ENCODE peak calls at places on chromosomes 2 and 18, in ten cellular contexts. S, V, U, J, E, P, X, D, W and H are unnamed samples.

GRCh38 chr2:130337735-130338325 is 4.9 kb upstream of the IMP4 start:
- DNase-seq in S (no peak), V (no peak), U (no peak), J (no peak), E (no peak), P (no peak), X (no peak), D (no peak), W (no peak), H (no peak)

GRCh38 chr2:37090019-37090477 is 5.7 kb downstream of the GPATCH11 start:
- DNase-seq in S (no peak), V (no peak), U (no peak), J (no peak), E (no peak), P (no peak), X (no peak), D (no peak), W (no peak), H (no peak)

GRCh38 chr2:61456746-61457420 is 14.0 kb downstream of the USP34 start:
- DNase-seq in S (no peak), V (no peak), U (no peak), J (no peak), E (no peak), P (no peak), X (no peak), D (no peak), W (no peak), H (no peak)

GRCh38 chr2:190930411-190930810 is 49.8 kb downstream of the GLS start:
- DNase-seq in S (no peak), V (no peak), U (no peak), J (no peak), E (no peak), P (no peak), X (no peak), D (no peak), W (no peak), H (no peak)

GRCh38 chr2:230967113-230967512 is 28.8 kb upstream of the SPATA3 start:
- DNase-seq in S (no peak), V (no peak), U (no peak), J (no peak), E (no peak), P (no peak), X (no peak), D (no peak), W (no peak), H (no peak)

GRCh38 chr18:23779696-23780303 is 90.5 kb downstream of the LAMA3 start:
- DNase-seq in S (no peak), V (no peak), U (no peak), J (no peak), E (no peak), P (no peak), X (no peak), D (no peak), W (peak), H (no peak)

GRCh38 chr2:100882645-100883613 is 63.0 kb downstream of the NPAS2 start:
- DNase-seq in S (no peak), V (no peak), U (no peak), J (no peak), E (no peak), P (no peak), X (no peak), D (no peak), W (no peak), H (no peak)

GRCh38 chr18:63586431-63586830 is 712 bp upstream of the SERPINB13 start:
- DNase-seq in S (no peak), V (no peak), U (no peak), J (no peak), E (no peak), P (no peak), X (no peak), D (no peak), W (no peak), H (no peak)

GRCh38 chr2:127609818-127610217 is 36.1 kb upstream of the GPR17 start:
- DNase-seq in S (no peak), V (no peak), U (no peak), J (no peak), E (no peak), P (no peak), X (no peak), D (no peak), W (no peak), H (no peak)

GRCh38 chr2:2671826-2672225 is 340.8 kb upstream of the MYT1L start:
- DNase-seq in S (no peak), V (no peak), U (no peak), J (no peak), E (no peak), P (no peak), X (no peak), D (no peak), W (no peak), H (no peak)

GRCh38 chr2:241870611-241871537 is 1.3 kb downstream of the RTP5 start:
- DNase-seq in S (no peak), V (peak), U (no peak), J (no peak), E (no peak), P (no peak), X (peak), D (no peak), W (no peak), H (no peak)

GRCh38 chr2:232875256-232876070 is 5.4 kb downstream of the SNORC start:
- DNase-seq in S (no peak), V (no peak), U (no peak), J (no peak), E (no peak), P (peak), X (no peak), D (no peak), W (peak), H (no peak)

GRCh38 chr2:206713770-206714169 is 4.4 kb downstream of the DYTN start:
- DNase-seq in S (no peak), V (no peak), U (no peak), J (no peak), E (no peak), P (no peak), X (no peak), D (no peak), W (no peak), H (peak)

GRCh38 chr2:74385396-74385795 is 5.3 kb upstream of the DCTN1 start:
- DNase-seq in S (no peak), V (no peak), U (no peak), J (no peak), E (no peak), P (no peak), X (no peak), D (no peak), W (no peak), H (no peak)

GRCh38 chr2:12479042-12479601 is 237.6 kb upstream of the TRIB2 start:
- DNase-seq in S (no peak), V (no peak), U (no peak), J (no peak), E (no peak), P (no peak), X (no peak), D (no peak), W (no peak), H (peak)

GRCh38 chr18:42480521-42480920 is 525.5 kb downstream of the PIK3C3 start:
- DNase-seq in S (no peak), V (no peak), U (no peak), J (no peak), E (no peak), P (no peak), X (no peak), D (no peak), W (no peak), H (no peak)

GRCh38 chr2:73174244-73174643 is 28.1 kb upstream of the NOTO start:
- DNase-seq in S (no peak), V (no peak), U (no peak), J (no peak), E (no peak), P (no peak), X (no peak), D (no peak), W (no peak), H (no peak)

GRCh38 chr18:45050712-45051639 is 370.3 kb downstream of the SETBP1 start:
- DNase-seq in S (no peak), V (no peak), U (no peak), J (no peak), E (no peak), P (no peak), X (no peak), D (no peak), W (no peak), H (no peak)

GRCh38 chr2:113978524-113979171 is 88.8 kb downstream of the ACTR3 start:
- DNase-seq in S (no peak), V (no peak), U (no peak), J (no peak), E (no peak), P (no peak), X (no peak), D (no peak), W (no peak), H (no peak)

GRCh38 chr2:182132605-182133004 is 147.0 kb downstream of the PPP1R1C start:
- DNase-seq in S (no peak), V (no peak), U (no peak), J (no peak), E (no peak), P (peak), X (no peak), D (no peak), W (peak), H (peak)

GRCh38 chr2:177187631-177188312 is 24.8 kb upstream of the HNRNPA3 start:
- DNase-seq in S (no peak), V (no peak), U (no peak), J (no peak), E (no peak), P (no peak), X (no peak), D (no peak), W (no peak), H (no peak)

GRCh38 chr2:222919841-222920609 is 59.2 kb downstream of the ACSL3 start:
- DNase-seq in S (no peak), V (no peak), U (no peak), J (no peak), E (no peak), P (peak), X (no peak), D (no peak), W (peak), H (no peak)

GRCh38 chr2:226057365-226057764 is 657.9 kb downstream of the NYAP2 start:
- DNase-seq in S (no peak), V (no peak), U (no peak), J (no peak), E (no peak), P (no peak), X (no peak), D (no peak), W (no peak), H (no peak)

GRCh38 chr2:3293221-3293620 is 84.4 kb downstream of the EIPR1 start:
- DNase-seq in S (no peak), V (no peak), U (no peak), J (no peak), E (no peak), P (no peak), X (no peak), D (no peak), W (no peak), H (no peak)

GRCh38 chr2:231429152-231429551 is 33.6 kb downstream of the B3GNT7 start:
- DNase-seq in S (no peak), V (no peak), U (no peak), J (no peak), E (no peak), P (no peak), X (no peak), D (no peak), W (no peak), H (no peak)

GRCh38 chr2:9980520-9980919 is 29.0 kb downstream of the GRHL1 start:
- DNase-seq in S (no peak), V (no peak), U (no peak), J (no peak), E (no peak), P (no peak), X (no peak), D (no peak), W (no peak), H (no peak)

GRCh38 chr2:222613715-222614331 is 42.1 kb downstream of the FARSB start:
- DNase-seq in S (no peak), V (peak), U (no peak), J (no peak), E (peak), P (peak), X (no peak), D (no peak), W (peak), H (peak)

GRCh38 chr2:202113571-202114142 is 40.6 kb downstream of the KIAA2012 start:
- DNase-seq in S (no peak), V (no peak), U (no peak), J (no peak), E (peak), P (no peak), X (no peak), D (no peak), W (no peak), H (no peak)

GRCh38 chr2:84957771-84958134 is 13.2 kb upstream of the KCMF1 start:
- DNase-seq in S (no peak), V (no peak), U (no peak), J (no peak), E (no peak), P (no peak), X (no peak), D (no peak), W (peak), H (no peak)

GRCh38 chr2:15176604-15177003 is 384.5 kb downstream of the NBAS start:
- DNase-seq in S (no peak), V (no peak), U (no peak), J (no peak), E (no peak), P (no peak), X (no peak), D (no peak), W (no peak), H (no peak)

GRCh38 chr2:236986524-236987330 is 99.0 kb upstream of the COPS8 start:
- DNase-seq in S (no peak), V (no peak), U (no peak), J (no peak), E (peak), P (no peak), X (no peak), D (no peak), W (no peak), H (no peak)

GRCh38 chr2:99035920-99036319 is 99.9 kb upstream of the CRACDL start:
- DNase-seq in S (no peak), V (no peak), U (no peak), J (no peak), E (no peak), P (no peak), X (no peak), D (no peak), W (no peak), H (no peak)

GRCh38 chr18:68428026-68428425 is 286.9 kb downstream of the TMX3 start:
- DNase-seq in S (no peak), V (no peak), U (no peak), J (no peak), E (peak), P (no peak), X (no peak), D (no peak), W (peak), H (no peak)